ENCODE peak calls at places on chromosome X, in six cellular contexts. K is nephron progenitor cell, U is progenitor cell of endocrine pancreas, Q is colonic mucosa, I is cardiac fibroblast, R is AG10803. B is an unnamed sample.

GRCh38 chrX:145405012-145405411 is 157.7 kb downstream of the SPANXN1 start:
- DNase-seq in K (peak), U (no peak), Q (peak), I (peak), R (peak), B (no peak)

GRCh38 chrX:40040686-40041461 is 56.9 kb downstream of the BCOR start:
- DNase-seq in K (no peak), U (no peak), Q (no peak), I (peak), R (no peak), B (no peak)

GRCh38 chrX:39261446-39262147 is 460.3 kb downstream of the MID1IP1 start:
- DNase-seq in K (peak), U (no peak), Q (no peak), I (peak), R (peak), B (no peak)

GRCh38 chrX:31715675-31716074 is 643.8 kb upstream of the FTHL17 start:
- DNase-seq in K (no peak), U (no peak), Q (no peak), I (no peak), R (no peak), B (no peak)

GRCh38 chrX:20378291-20378920 is 111.7 kb upstream of the RPS6KA3 start:
- DNase-seq in K (no peak), U (no peak), Q (peak), I (peak), R (no peak), B (no peak)

GRCh38 chrX:40420899-40421729 is 159.7 kb upstream of the ATP6AP2 start:
- DNase-seq in K (no peak), U (no peak), Q (no peak), I (no peak), R (peak), B (no peak)

GRCh38 chrX:13579696-13580095 is 10.3 kb downstream of the EGFL6 start:
- DNase-seq in K (no peak), U (no peak), Q (no peak), I (no peak), R (peak), B (no peak)

GRCh38 chrX:36974896-36975295 is 33.3 kb upstream of the FAM47C start:
- DNase-seq in K (no peak), U (no peak), Q (no peak), I (no peak), R (no peak), B (no peak)

GRCh38 chrX:111854778-111855490 is 21.0 kb upstream of the TRPC5OS start:
- DNase-seq in K (no peak), U (no peak), Q (no peak), I (no peak), R (no peak), B (no peak)

GRCh38 chrX:29903365-29903764 is 312.0 kb upstream of the MAGEB2 start:
- DNase-seq in K (no peak), U (no peak), Q (no peak), I (peak), R (peak), B (no peak)

GRCh38 chrX:15956684-15957083 is 102.1 kb upstream of the AP1S2 start:
- DNase-seq in K (no peak), U (no peak), Q (no peak), I (no peak), R (no peak), B (no peak)

GRCh38 chrX:70444326-70445196 is at the start of gene DLG3:
- DNase-seq in K (peak), U (no peak), Q (no peak), I (peak), R (peak), B (no peak)

GRCh38 chrX:153642313-153642654 is 4.7 kb upstream of the DUSP9 start:
- DNase-seq in K (peak), U (no peak), Q (no peak), I (no peak), R (no peak), B (no peak)

GRCh38 chrX:140766024-140766611 is 56.6 kb downstream of the LINC00632 start:
- DNase-seq in K (peak), U (peak), Q (peak), I (peak), R (peak), B (no peak)

GRCh38 chrX:20235755-20236154 is 31.0 kb downstream of the RPS6KA3 start:
- DNase-seq in K (no peak), U (no peak), Q (no peak), I (no peak), R (no peak), B (no peak)

GRCh38 chrX:108224727-108225455 is 133.3 kb downstream of the ATG4A start:
- DNase-seq in K (peak), U (peak), Q (no peak), I (peak), R (peak), B (no peak)

GRCh38 chrX:44785652-44786051 is 58.2 kb upstream of the DUSP21 start:
- DNase-seq in K (no peak), U (no peak), Q (no peak), I (peak), R (peak), B (no peak)

GRCh38 chrX:101958139-101958538 is 26.3 kb upstream of the ZMAT1 start:
- DNase-seq in K (no peak), U (no peak), Q (no peak), I (no peak), R (peak), B (no peak)

GRCh38 chrX:16836371-16836770 is 33.8 kb downstream of the RBBP7 start:
- DNase-seq in K (peak), U (peak), Q (peak), I (peak), R (peak), B (peak)

GRCh38 chrX:79080131-79080530 is 64.4 kb upstream of the GPR174 start:
- DNase-seq in K (no peak), U (no peak), Q (no peak), I (peak), R (peak), B (no peak)

GRCh38 chrX:19560611-19561010 is 45.3 kb upstream of the MAP3K15 start:
- DNase-seq in K (no peak), U (no peak), Q (no peak), I (no peak), R (no peak), B (no peak)

GRCh38 chrX:10011991-10012390 is 44.8 kb downstream of the CLDN34 start:
- DNase-seq in K (no peak), U (no peak), Q (no peak), I (no peak), R (no peak), B (no peak)

GRCh38 chrX:13109811-13110210 is 65.4 kb upstream of the FAM9C start:
- DNase-seq in K (no peak), U (no peak), Q (no peak), I (peak), R (no peak), B (no peak)

GRCh38 chrX:68490644-68491043 is 8.2 kb upstream of the YIPF6 start:
- DNase-seq in K (no peak), U (no peak), Q (no peak), I (peak), R (peak), B (no peak)
- TF ChIP-seq CTCF in K (peak), U (peak), Q (no peak), I (peak), R (peak), B (no peak)

DNA sequence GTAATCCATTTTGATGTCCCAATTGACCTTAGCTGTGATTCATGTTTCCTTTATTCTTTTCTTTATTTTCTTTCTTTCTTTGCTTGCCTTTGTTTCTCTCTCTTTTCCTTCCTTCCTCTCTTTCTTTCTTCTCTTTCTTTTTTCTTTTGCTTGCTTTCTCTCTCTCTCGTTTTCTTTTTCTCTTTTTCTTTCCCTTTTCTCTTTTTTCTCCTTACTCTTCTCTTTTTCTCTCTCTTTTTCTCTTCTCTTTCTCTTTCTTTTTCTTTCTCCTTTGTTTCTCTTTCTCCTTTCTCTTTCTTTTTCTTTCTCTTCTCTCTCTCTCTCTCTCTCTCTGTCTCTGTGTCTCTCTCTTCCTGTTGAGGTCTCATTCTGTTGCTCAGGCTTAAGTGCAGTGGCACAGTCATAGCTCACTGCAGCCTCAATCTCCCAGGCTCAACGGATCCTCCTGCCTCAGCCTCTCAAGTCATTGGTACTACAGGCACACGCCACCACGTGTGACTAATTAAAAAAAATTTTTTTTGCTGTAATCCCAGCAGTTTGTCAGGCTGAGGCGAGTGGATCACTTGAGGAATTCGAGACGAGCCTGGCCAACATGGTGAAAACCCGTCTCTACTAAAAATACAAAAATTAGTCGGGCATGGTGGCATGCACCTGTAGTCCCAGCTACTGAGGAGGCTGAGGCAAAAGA is 8.0 kb upstream of the DHRSX start:
- DNase-seq in K (no peak), U (no peak), Q (no peak), I (no peak), R (no peak), B (no peak)
- TF ChIP-seq CTCF in K (no peak), U (no peak), Q (no peak), I (no peak), R (no peak), B (no peak)

DNA sequence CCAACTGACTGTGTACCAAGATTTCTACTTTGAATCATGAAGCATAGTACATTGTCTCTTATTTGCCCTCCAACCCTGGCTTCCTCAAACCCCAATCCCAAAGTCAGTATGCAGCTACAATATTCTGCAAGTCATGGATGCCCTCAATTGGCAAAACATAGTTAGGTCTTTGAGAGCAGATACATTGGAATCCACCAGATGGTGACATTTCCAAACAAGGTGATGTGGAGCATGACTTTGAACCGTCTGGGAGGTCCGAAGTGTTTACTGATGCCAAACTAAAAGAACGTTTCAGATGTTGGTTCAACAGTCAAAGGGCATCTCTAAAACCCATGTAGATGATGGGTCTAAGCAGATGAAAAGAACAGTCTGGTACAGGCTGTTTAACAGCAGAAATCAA is 43.7 kb upstream of the FRMD7 start:
- DNase-seq in K (no peak), U (no peak), Q (no peak), I (peak), R (no peak), B (no peak)
- TF ChIP-seq CTCF in K (no peak), U (no peak), Q (no peak), I (no peak), R (no peak), B (no peak)

DNA sequence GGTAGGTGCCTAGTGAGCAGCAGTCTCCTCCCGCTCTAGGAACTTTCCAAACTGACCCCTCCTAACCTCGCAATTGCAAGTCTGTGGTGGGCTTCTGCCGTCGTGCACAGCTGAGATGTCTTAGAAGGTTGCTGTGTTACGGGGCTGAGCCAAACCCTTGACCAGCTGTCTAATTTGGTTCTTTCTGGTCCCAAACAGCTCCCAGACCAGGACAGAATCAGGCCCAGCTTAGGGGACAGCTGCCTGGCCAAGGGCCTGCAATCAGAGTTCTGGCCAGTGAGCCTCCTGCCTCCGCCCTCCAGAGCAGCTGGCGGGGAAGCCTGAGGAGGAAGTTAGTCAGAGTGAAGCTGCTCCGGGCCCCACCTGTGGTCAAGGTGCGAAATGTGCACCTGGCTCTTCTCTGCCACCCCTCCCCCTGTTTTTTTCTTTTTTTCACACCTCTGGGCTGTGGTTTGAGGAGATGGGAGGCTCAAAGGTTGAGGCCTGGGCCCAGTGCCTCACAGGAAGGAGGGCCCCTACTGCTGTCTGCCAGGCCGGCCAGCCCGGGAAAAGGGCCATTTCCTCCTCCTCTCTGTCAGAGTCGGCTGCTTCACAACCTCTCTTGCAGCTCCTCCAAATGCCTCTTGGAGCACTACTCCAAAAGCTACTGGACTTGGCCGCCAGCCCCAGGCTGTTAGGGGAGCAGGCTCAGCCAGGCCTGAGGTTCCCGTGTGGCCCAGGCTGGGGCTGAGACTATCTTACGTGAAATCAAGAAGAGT is 4.2 kb upstream of the CXCR3 start:
- DNase-seq in K (peak), U (no peak), Q (peak), I (peak), R (peak), B (peak)
- TF ChIP-seq CTCF in K (no peak), U (no peak), Q (no peak), I (peak), R (peak), B (no peak)

GRCh38 chrX:147800663-147801062 is 111.1 kb upstream of the FMR1 start:
- DNase-seq in K (no peak), U (no peak), Q (no peak), I (no peak), R (no peak), B (no peak)

GRCh38 chrX:147803948-147804347 is 107.8 kb upstream of the FMR1 start:
- DNase-seq in K (no peak), U (no peak), Q (no peak), I (no peak), R (peak), B (no peak)
- TF ChIP-seq CTCF in K (peak), U (peak), Q (peak), I (no peak), R (peak), B (no peak)

GRCh38 chrX:116749943-116750342 is 287.2 kb upstream of the CT83 start:
- DNase-seq in K (no peak), U (no peak), Q (no peak), I (no peak), R (peak), B (no peak)
- TF ChIP-seq CTCF in K (no peak), U (no peak), Q (no peak), I (no peak), R (peak), B (no peak)

DNA sequence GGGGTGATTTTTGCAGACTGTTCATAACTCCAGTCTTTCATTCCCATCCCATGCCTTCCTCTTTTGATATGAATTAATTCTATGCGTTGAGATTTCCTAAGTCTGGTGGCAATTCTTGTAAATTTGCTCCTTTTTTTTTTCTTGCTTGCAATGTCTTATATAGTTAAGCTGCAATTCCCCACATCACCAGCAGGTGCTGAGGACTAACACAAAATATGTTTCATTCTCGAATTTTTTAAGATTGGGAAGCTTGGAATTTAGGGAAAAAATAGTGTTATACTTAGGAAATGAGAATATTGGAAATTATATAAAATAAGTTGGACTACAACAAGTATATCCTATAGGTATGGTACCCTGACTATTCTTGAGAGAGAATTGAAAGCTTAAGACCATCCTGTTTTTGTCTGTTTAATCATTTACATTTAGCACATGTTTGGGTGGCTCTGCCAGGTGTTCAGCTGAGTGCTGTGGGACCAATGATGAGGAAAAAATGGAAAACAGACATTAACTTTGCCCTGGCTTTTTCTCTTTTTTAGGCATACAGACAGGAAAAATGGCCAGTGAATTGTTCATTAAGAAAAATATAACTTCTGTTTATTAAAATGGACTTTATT is 30.2 kb downstream of the AFF2 start:
- DNase-seq in K (no peak), U (no peak), Q (no peak), I (peak), R (peak), B (no peak)
- TF ChIP-seq CTCF in K (peak), U (peak), Q (peak), I (peak), R (peak), B (peak)

GRCh38 chrX:119190736-119191282 is 45.3 kb upstream of the PGRMC1 start:
- DNase-seq in K (no peak), U (no peak), Q (no peak), I (peak), R (peak), B (no peak)

GRCh38 chrX:119189586-119189985 is 46.5 kb upstream of the PGRMC1 start:
- DNase-seq in K (no peak), U (no peak), Q (no peak), I (peak), R (peak), B (no peak)

GRCh38 chrX:119190251-119190651 is 45.8 kb upstream of the PGRMC1 start:
- DNase-seq in K (no peak), U (no peak), Q (no peak), I (peak), R (peak), B (no peak)

GRCh38 chrX:119189115-119189514 is 47.0 kb upstream of the PGRMC1 start:
- DNase-seq in K (no peak), U (no peak), Q (no peak), I (no peak), R (no peak), B (no peak)

DNA sequence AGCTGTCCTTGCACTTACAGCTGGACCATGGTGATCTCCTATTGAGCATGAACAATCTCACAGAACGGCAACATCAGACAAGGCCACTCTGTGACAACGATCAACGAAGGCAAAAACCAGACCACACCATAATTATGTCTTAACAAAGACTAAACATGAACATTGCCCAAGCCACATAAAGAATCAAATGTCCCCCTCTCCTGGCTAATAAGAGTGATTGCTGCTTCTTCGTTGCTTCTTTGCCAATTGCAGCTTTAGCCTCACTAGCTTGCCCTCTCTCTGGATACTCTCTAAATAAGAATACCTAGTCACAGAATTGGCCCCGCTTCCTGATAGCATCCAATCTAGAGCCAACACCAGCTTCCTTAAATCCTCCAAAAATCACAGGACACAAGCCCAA is 41.5 kb upstream of the PGRMC1 start:
- DNase-seq in K (no peak), U (no peak), Q (no peak), I (peak), R (peak), B (no peak)
- TF ChIP-seq CTCF in K (no peak), U (peak), Q (no peak), I (peak), R (peak), B (no peak)